ENCODE peak calls at places on chromosomes 2 and 18, in nine cellular contexts. One of them, this sample, is unnamed.

GRCh38 chr2:99431587-99432275 is 58.1 kb downstream of the REV1 start:
- DNase-seq in activated T-helper 1 cell treated with anti-CD3 and anti-CD28 coated beads, Interleukin-12 subunit alpha, Interleukin-12 subunit beta, Interleukin-2, Interleukin-4 antibody, amounts not matched to agents 30 ng/mL and 10 ng/mL and 1 ng/mL, durations not matched to agents 14 hours and 24 hours and 36 hours: no peak
- DNase-seq in retina: no peak
- DNase-seq in ELR: no peak
- DNase-seq in GM13977: no peak
- DNase-seq in activated CD4-positive, alpha-beta T cell treated with anti-CD3 and anti-CD28 coated beads for 48 hours: no peak
- DNase-seq in psoas muscle: no peak
- DNase-seq in tibial nerve: no peak
- DNase-seq in gastrocnemius medialis: no peak
- DNase-seq in this sample: no peak

GRCh38 chr2:127049927-127050802 is 56.8 kb downstream of the BIN1 start:
- DNase-seq in psoas muscle: peak; percentile 75
- DNase-seq in ELR: peak; percentile 61
- DNase-seq in tibial nerve: no peak
- DNase-seq in GM13977: peak; percentile 94
- DNase-seq in retina: peak; percentile 85
- DNase-seq in activated CD4-positive, alpha-beta T cell treated with anti-CD3 and anti-CD28 coated beads for 48 hours: peak; percentile 79
- DNase-seq in activated T-helper 1 cell treated with anti-CD3 and anti-CD28 coated beads, Interleukin-12 subunit alpha, Interleukin-12 subunit beta, Interleukin-2, Interleukin-4 antibody, amounts not matched to agents 30 ng/mL and 10 ng/mL and 1 ng/mL, durations not matched to agents 14 hours and 24 hours and 36 hours: peak; percentile 40
- DNase-seq in gastrocnemius medialis: peak; percentile 71
- DNase-seq in this sample: peak; percentile 16

GRCh38 chr2:88016948-88017779 is 817 bp upstream of the RNU2-63P start:
- DNase-seq in tibial nerve: no peak
- DNase-seq in psoas muscle: peak; percentile 21
- DNase-seq in activated CD4-positive, alpha-beta T cell treated with anti-CD3 and anti-CD28 coated beads for 48 hours: no peak
- DNase-seq in ELR: no peak
- DNase-seq in activated T-helper 1 cell treated with anti-CD3 and anti-CD28 coated beads, Interleukin-12 subunit alpha, Interleukin-12 subunit beta, Interleukin-2, Interleukin-4 antibody, amounts not matched to agents 30 ng/mL and 10 ng/mL and 1 ng/mL, durations not matched to agents 14 hours and 24 hours and 36 hours: no peak
- DNase-seq in GM13977: peak; percentile 65
- DNase-seq in retina: no peak
- DNase-seq in gastrocnemius medialis: no peak
- DNase-seq in this sample: peak; percentile 31

GRCh38 chr18:25799221-25799620 is 291.2 kb downstream of the SS18 start:
- DNase-seq in retina: no peak
- DNase-seq in GM13977: no peak
- DNase-seq in gastrocnemius medialis: no peak
- DNase-seq in psoas muscle: no peak
- DNase-seq in activated CD4-positive, alpha-beta T cell treated with anti-CD3 and anti-CD28 coated beads for 48 hours: no peak
- DNase-seq in tibial nerve: no peak
- DNase-seq in activated T-helper 1 cell treated with anti-CD3 and anti-CD28 coated beads, Interleukin-12 subunit alpha, Interleukin-12 subunit beta, Interleukin-2, Interleukin-4 antibody, amounts not matched to agents 30 ng/mL and 10 ng/mL and 1 ng/mL, durations not matched to agents 14 hours and 24 hours and 36 hours: no peak
- DNase-seq in ELR: no peak
- DNase-seq in this sample: no peak

GRCh38 chr2:129465045-129465444 is 514.4 kb upstream of the RAB6C start:
- DNase-seq in gastrocnemius medialis: no peak
- DNase-seq in GM13977: no peak
- DNase-seq in retina: no peak
- DNase-seq in tibial nerve: no peak
- DNase-seq in activated CD4-positive, alpha-beta T cell treated with anti-CD3 and anti-CD28 coated beads for 48 hours: no peak
- DNase-seq in activated T-helper 1 cell treated with anti-CD3 and anti-CD28 coated beads, Interleukin-12 subunit alpha, Interleukin-12 subunit beta, Interleukin-2, Interleukin-4 antibody, amounts not matched to agents 30 ng/mL and 10 ng/mL and 1 ng/mL, durations not matched to agents 14 hours and 24 hours and 36 hours: no peak
- DNase-seq in psoas muscle: no peak
- DNase-seq in ELR: no peak
- DNase-seq in this sample: no peak

GRCh38 chr2:107936427-107937359 is 49.6 kb upstream of the SLC5A7 start:
- DNase-seq in activated CD4-positive, alpha-beta T cell treated with anti-CD3 and anti-CD28 coated beads for 48 hours: peak; percentile 18
- DNase-seq in gastrocnemius medialis: no peak
- DNase-seq in psoas muscle: no peak
- DNase-seq in retina: no peak
- DNase-seq in activated T-helper 1 cell treated with anti-CD3 and anti-CD28 coated beads, Interleukin-12 subunit alpha, Interleukin-12 subunit beta, Interleukin-2, Interleukin-4 antibody, amounts not matched to agents 30 ng/mL and 10 ng/mL and 1 ng/mL, durations not matched to agents 14 hours and 24 hours and 36 hours: no peak
- DNase-seq in GM13977: no peak
- DNase-seq in tibial nerve: no peak
- DNase-seq in ELR: peak; percentile 33
- DNase-seq in this sample: peak; percentile 2

GRCh38 chr18:55739488-55739887 is 151.5 kb upstream of the TCF4 start:
- DNase-seq in psoas muscle: no peak
- DNase-seq in gastrocnemius medialis: no peak
- DNase-seq in ELR: no peak
- DNase-seq in retina: no peak
- DNase-seq in tibial nerve: no peak
- DNase-seq in activated CD4-positive, alpha-beta T cell treated with anti-CD3 and anti-CD28 coated beads for 48 hours: no peak
- DNase-seq in activated T-helper 1 cell treated with anti-CD3 and anti-CD28 coated beads, Interleukin-12 subunit alpha, Interleukin-12 subunit beta, Interleukin-2, Interleukin-4 antibody, amounts not matched to agents 30 ng/mL and 10 ng/mL and 1 ng/mL, durations not matched to agents 14 hours and 24 hours and 36 hours: no peak
- DNase-seq in GM13977: no peak
- DNase-seq in this sample: no peak

GRCh38 chr2:234339016-234339415 is 157.9 kb downstream of the ARL4C start:
- DNase-seq in gastrocnemius medialis: no peak
- DNase-seq in tibial nerve: no peak
- DNase-seq in psoas muscle: no peak
- DNase-seq in retina: no peak
- DNase-seq in ELR: no peak
- DNase-seq in GM13977: no peak
- DNase-seq in activated T-helper 1 cell treated with anti-CD3 and anti-CD28 coated beads, Interleukin-12 subunit alpha, Interleukin-12 subunit beta, Interleukin-2, Interleukin-4 antibody, amounts not matched to agents 30 ng/mL and 10 ng/mL and 1 ng/mL, durations not matched to agents 14 hours and 24 hours and 36 hours: no peak
- DNase-seq in activated CD4-positive, alpha-beta T cell treated with anti-CD3 and anti-CD28 coated beads for 48 hours: no peak
- DNase-seq in this sample: no peak

GRCh38 chr2:23519334-23519651 is 134.3 kb downstream of the KLHL29 start:
- DNase-seq in gastrocnemius medialis: peak; percentile 99
- DNase-seq in ELR: no peak
- DNase-seq in activated CD4-positive, alpha-beta T cell treated with anti-CD3 and anti-CD28 coated beads for 48 hours: no peak
- DNase-seq in retina: no peak
- DNase-seq in psoas muscle: peak; percentile 83
- DNase-seq in activated T-helper 1 cell treated with anti-CD3 and anti-CD28 coated beads, Interleukin-12 subunit alpha, Interleukin-12 subunit beta, Interleukin-2, Interleukin-4 antibody, amounts not matched to agents 30 ng/mL and 10 ng/mL and 1 ng/mL, durations not matched to agents 14 hours and 24 hours and 36 hours: no peak
- DNase-seq in tibial nerve: no peak
- DNase-seq in GM13977: no peak
- DNase-seq in this sample: no peak

GRCh38 chr2:152504618-152505017 is 169.6 kb downstream of the FMNL2 start:
- DNase-seq in tibial nerve: no peak
- DNase-seq in psoas muscle: no peak
- DNase-seq in activated T-helper 1 cell treated with anti-CD3 and anti-CD28 coated beads, Interleukin-12 subunit alpha, Interleukin-12 subunit beta, Interleukin-2, Interleukin-4 antibody, amounts not matched to agents 30 ng/mL and 10 ng/mL and 1 ng/mL, durations not matched to agents 14 hours and 24 hours and 36 hours: no peak
- DNase-seq in ELR: peak; percentile 91
- DNase-seq in GM13977: no peak
- DNase-seq in activated CD4-positive, alpha-beta T cell treated with anti-CD3 and anti-CD28 coated beads for 48 hours: no peak
- DNase-seq in retina: no peak
- DNase-seq in gastrocnemius medialis: no peak
- DNase-seq in this sample: no peak

GRCh38 chr2:46547223-46548102 is 68.1 kb downstream of the TMEM247 start:
- DNase-seq in activated T-helper 1 cell treated with anti-CD3 and anti-CD28 coated beads, Interleukin-12 subunit alpha, Interleukin-12 subunit beta, Interleukin-2, Interleukin-4 antibody, amounts not matched to agents 30 ng/mL and 10 ng/mL and 1 ng/mL, durations not matched to agents 14 hours and 24 hours and 36 hours: no peak
- DNase-seq in tibial nerve: no peak
- DNase-seq in gastrocnemius medialis: peak; percentile 83
- DNase-seq in psoas muscle: peak; percentile 56
- DNase-seq in activated CD4-positive, alpha-beta T cell treated with anti-CD3 and anti-CD28 coated beads for 48 hours: no peak
- DNase-seq in retina: no peak
- DNase-seq in GM13977: no peak
- DNase-seq in ELR: no peak
- DNase-seq in this sample: no peak

GRCh38 chr2:71592181-71592711 is 138.9 kb downstream of the DYSF start:
- DNase-seq in psoas muscle: no peak
- DNase-seq in gastrocnemius medialis: no peak
- DNase-seq in retina: no peak
- DNase-seq in activated CD4-positive, alpha-beta T cell treated with anti-CD3 and anti-CD28 coated beads for 48 hours: no peak
- DNase-seq in GM13977: no peak
- DNase-seq in tibial nerve: no peak
- DNase-seq in ELR: no peak
- DNase-seq in activated T-helper 1 cell treated with anti-CD3 and anti-CD28 coated beads, Interleukin-12 subunit alpha, Interleukin-12 subunit beta, Interleukin-2, Interleukin-4 antibody, amounts not matched to agents 30 ng/mL and 10 ng/mL and 1 ng/mL, durations not matched to agents 14 hours and 24 hours and 36 hours: no peak
- DNase-seq in this sample: no peak

GRCh38 chr2:162123806-162124758 is 28.0 kb downstream of the GCG start:
- DNase-seq in ELR: peak; percentile 78
- DNase-seq in tibial nerve: no peak
- DNase-seq in gastrocnemius medialis: no peak
- DNase-seq in retina: no peak
- DNase-seq in activated CD4-positive, alpha-beta T cell treated with anti-CD3 and anti-CD28 coated beads for 48 hours: no peak
- DNase-seq in GM13977: peak; percentile 56
- DNase-seq in psoas muscle: no peak
- DNase-seq in activated T-helper 1 cell treated with anti-CD3 and anti-CD28 coated beads, Interleukin-12 subunit alpha, Interleukin-12 subunit beta, Interleukin-2, Interleukin-4 antibody, amounts not matched to agents 30 ng/mL and 10 ng/mL and 1 ng/mL, durations not matched to agents 14 hours and 24 hours and 36 hours: no peak
- DNase-seq in this sample: peak; percentile 33

GRCh38 chr2:107303964-107304363 is 418.0 kb upstream of the ST6GAL2 start:
- DNase-seq in gastrocnemius medialis: no peak
- DNase-seq in retina: no peak
- DNase-seq in tibial nerve: no peak
- DNase-seq in GM13977: no peak
- DNase-seq in ELR: no peak
- DNase-seq in activated CD4-positive, alpha-beta T cell treated with anti-CD3 and anti-CD28 coated beads for 48 hours: no peak
- DNase-seq in psoas muscle: no peak
- DNase-seq in activated T-helper 1 cell treated with anti-CD3 and anti-CD28 coated beads, Interleukin-12 subunit alpha, Interleukin-12 subunit beta, Interleukin-2, Interleukin-4 antibody, amounts not matched to agents 30 ng/mL and 10 ng/mL and 1 ng/mL, durations not matched to agents 14 hours and 24 hours and 36 hours: no peak
- DNase-seq in this sample: no peak

GRCh38 chr2:20465716-20466391 is 19.0 kb downstream of the RHOB start:
- DNase-seq in gastrocnemius medialis: peak; percentile 2
- DNase-seq in psoas muscle: no peak
- DNase-seq in activated CD4-positive, alpha-beta T cell treated with anti-CD3 and anti-CD28 coated beads for 48 hours: no peak
- DNase-seq in ELR: no peak
- DNase-seq in activated T-helper 1 cell treated with anti-CD3 and anti-CD28 coated beads, Interleukin-12 subunit alpha, Interleukin-12 subunit beta, Interleukin-2, Interleukin-4 antibody, amounts not matched to agents 30 ng/mL and 10 ng/mL and 1 ng/mL, durations not matched to agents 14 hours and 24 hours and 36 hours: no peak
- DNase-seq in retina: no peak
- DNase-seq in GM13977: no peak
- DNase-seq in tibial nerve: no peak
- DNase-seq in this sample: peak; percentile 74

GRCh38 chr2:9002637-9003365 is 683 bp downstream of the MBOAT2 start:
- DNase-seq in activated T-helper 1 cell treated with anti-CD3 and anti-CD28 coated beads, Interleukin-12 subunit alpha, Interleukin-12 subunit beta, Interleukin-2, Interleukin-4 antibody, amounts not matched to agents 30 ng/mL and 10 ng/mL and 1 ng/mL, durations not matched to agents 14 hours and 24 hours and 36 hours: no peak
- DNase-seq in GM13977: peak; percentile 21
- DNase-seq in psoas muscle: peak; percentile 16
- DNase-seq in tibial nerve: no peak
- DNase-seq in retina: peak; percentile 75
- DNase-seq in activated CD4-positive, alpha-beta T cell treated with anti-CD3 and anti-CD28 coated beads for 48 hours: peak; percentile 5
- DNase-seq in ELR: peak; percentile 36
- DNase-seq in gastrocnemius medialis: no peak
- DNase-seq in this sample: no peak

GRCh38 chr2:229780856-229781773 is 66.8 kb upstream of the DNER start:
- DNase-seq in activated T-helper 1 cell treated with anti-CD3 and anti-CD28 coated beads, Interleukin-12 subunit alpha, Interleukin-12 subunit beta, Interleukin-2, Interleukin-4 antibody, amounts not matched to agents 30 ng/mL and 10 ng/mL and 1 ng/mL, durations not matched to agents 14 hours and 24 hours and 36 hours: no peak
- DNase-seq in activated CD4-positive, alpha-beta T cell treated with anti-CD3 and anti-CD28 coated beads for 48 hours: no peak
- DNase-seq in psoas muscle: no peak
- DNase-seq in GM13977: peak; percentile 30
- DNase-seq in ELR: peak; percentile 66
- DNase-seq in retina: peak; percentile 51
- DNase-seq in gastrocnemius medialis: no peak
- DNase-seq in tibial nerve: no peak
- DNase-seq in this sample: peak; percentile 27

GRCh38 chr2:237190958-237191692 is 105.4 kb downstream of the COPS8 start:
- DNase-seq in retina: no peak
- DNase-seq in activated CD4-positive, alpha-beta T cell treated with anti-CD3 and anti-CD28 coated beads for 48 hours: no peak
- DNase-seq in psoas muscle: no peak
- DNase-seq in ELR: no peak
- DNase-seq in tibial nerve: no peak
- DNase-seq in activated T-helper 1 cell treated with anti-CD3 and anti-CD28 coated beads, Interleukin-12 subunit alpha, Interleukin-12 subunit beta, Interleukin-2, Interleukin-4 antibody, amounts not matched to agents 30 ng/mL and 10 ng/mL and 1 ng/mL, durations not matched to agents 14 hours and 24 hours and 36 hours: no peak
- DNase-seq in gastrocnemius medialis: no peak
- DNase-seq in GM13977: no peak
- DNase-seq in this sample: no peak

GRCh38 chr18:52615321-52615720 is 275.3 kb downstream of the DCC start:
- DNase-seq in tibial nerve: no peak
- DNase-seq in GM13977: no peak
- DNase-seq in gastrocnemius medialis: no peak
- DNase-seq in activated T-helper 1 cell treated with anti-CD3 and anti-CD28 coated beads, Interleukin-12 subunit alpha, Interleukin-12 subunit beta, Interleukin-2, Interleukin-4 antibody, amounts not matched to agents 30 ng/mL and 10 ng/mL and 1 ng/mL, durations not matched to agents 14 hours and 24 hours and 36 hours: no peak
- DNase-seq in ELR: no peak
- DNase-seq in psoas muscle: no peak
- DNase-seq in activated CD4-positive, alpha-beta T cell treated with anti-CD3 and anti-CD28 coated beads for 48 hours: no peak
- DNase-seq in retina: no peak
- DNase-seq in this sample: no peak

GRCh38 chr2:233358335-233358734 is 4.0 kb downstream of the DGKD start:
- DNase-seq in gastrocnemius medialis: no peak
- DNase-seq in psoas muscle: no peak
- DNase-seq in retina: no peak
- DNase-seq in GM13977: peak; percentile 33
- DNase-seq in activated T-helper 1 cell treated with anti-CD3 and anti-CD28 coated beads, Interleukin-12 subunit alpha, Interleukin-12 subunit beta, Interleukin-2, Interleukin-4 antibody, amounts not matched to agents 30 ng/mL and 10 ng/mL and 1 ng/mL, durations not matched to agents 14 hours and 24 hours and 36 hours: no peak
- DNase-seq in tibial nerve: no peak
- DNase-seq in ELR: no peak
- DNase-seq in activated CD4-positive, alpha-beta T cell treated with anti-CD3 and anti-CD28 coated beads for 48 hours: no peak
- DNase-seq in this sample: no peak

GRCh38 chr2:129862668-129863067 is 116.8 kb upstream of the RAB6C start:
- DNase-seq in retina: no peak
- DNase-seq in tibial nerve: no peak
- DNase-seq in activated T-helper 1 cell treated with anti-CD3 and anti-CD28 coated beads, Interleukin-12 subunit alpha, Interleukin-12 subunit beta, Interleukin-2, Interleukin-4 antibody, amounts not matched to agents 30 ng/mL and 10 ng/mL and 1 ng/mL, durations not matched to agents 14 hours and 24 hours and 36 hours: no peak
- DNase-seq in psoas muscle: no peak
- DNase-seq in GM13977: no peak
- DNase-seq in activated CD4-positive, alpha-beta T cell treated with anti-CD3 and anti-CD28 coated beads for 48 hours: no peak
- DNase-seq in ELR: no peak
- DNase-seq in gastrocnemius medialis: no peak
- DNase-seq in this sample: no peak

GRCh38 chr18:64807560-64807959 is 658.7 kb upstream of the LINC00305 start:
- DNase-seq in psoas muscle: no peak
- DNase-seq in retina: peak; percentile 4
- DNase-seq in GM13977: no peak
- DNase-seq in activated T-helper 1 cell treated with anti-CD3 and anti-CD28 coated beads, Interleukin-12 subunit alpha, Interleukin-12 subunit beta, Interleukin-2, Interleukin-4 antibody, amounts not matched to agents 30 ng/mL and 10 ng/mL and 1 ng/mL, durations not matched to agents 14 hours and 24 hours and 36 hours: no peak
- DNase-seq in ELR: no peak
- DNase-seq in gastrocnemius medialis: no peak
- DNase-seq in tibial nerve: no peak
- DNase-seq in activated CD4-positive, alpha-beta T cell treated with anti-CD3 and anti-CD28 coated beads for 48 hours: no peak
- DNase-seq in this sample: no peak

GRCh38 chr2:2328847-2329246 is 2.2 kb downstream of the MYT1L start:
- DNase-seq in activated CD4-positive, alpha-beta T cell treated with anti-CD3 and anti-CD28 coated beads for 48 hours: peak; percentile 7
- DNase-seq in retina: peak; percentile 40
- DNase-seq in activated T-helper 1 cell treated with anti-CD3 and anti-CD28 coated beads, Interleukin-12 subunit alpha, Interleukin-12 subunit beta, Interleukin-2, Interleukin-4 antibody, amounts not matched to agents 30 ng/mL and 10 ng/mL and 1 ng/mL, durations not matched to agents 14 hours and 24 hours and 36 hours: no peak
- DNase-seq in gastrocnemius medialis: no peak
- DNase-seq in GM13977: peak; percentile 7
- DNase-seq in ELR: no peak
- DNase-seq in tibial nerve: no peak
- DNase-seq in psoas muscle: no peak
- DNase-seq in this sample: no peak

GRCh38 chr2:2787301-2787907 is 456.3 kb upstream of the MYT1L start:
- DNase-seq in GM13977: no peak
- DNase-seq in psoas muscle: no peak
- DNase-seq in retina: no peak
- DNase-seq in activated CD4-positive, alpha-beta T cell treated with anti-CD3 and anti-CD28 coated beads for 48 hours: no peak
- DNase-seq in ELR: no peak
- DNase-seq in gastrocnemius medialis: no peak
- DNase-seq in activated T-helper 1 cell treated with anti-CD3 and anti-CD28 coated beads, Interleukin-12 subunit alpha, Interleukin-12 subunit beta, Interleukin-2, Interleukin-4 antibody, amounts not matched to agents 30 ng/mL and 10 ng/mL and 1 ng/mL, durations not matched to agents 14 hours and 24 hours and 36 hours: no peak
- DNase-seq in tibial nerve: no peak
- DNase-seq in this sample: peak; percentile 48

GRCh38 chr2:108587621-108588020 is 53.4 kb downstream of the LIMS1 start:
- DNase-seq in psoas muscle: peak; percentile 44
- DNase-seq in GM13977: no peak
- DNase-seq in gastrocnemius medialis: peak; percentile 76
- DNase-seq in activated T-helper 1 cell treated with anti-CD3 and anti-CD28 coated beads, Interleukin-12 subunit alpha, Interleukin-12 subunit beta, Interleukin-2, Interleukin-4 antibody, amounts not matched to agents 30 ng/mL and 10 ng/mL and 1 ng/mL, durations not matched to agents 14 hours and 24 hours and 36 hours: no peak
- DNase-seq in retina: no peak
- DNase-seq in tibial nerve: no peak
- DNase-seq in activated CD4-positive, alpha-beta T cell treated with anti-CD3 and anti-CD28 coated beads for 48 hours: no peak
- DNase-seq in ELR: peak; percentile 80
- DNase-seq in this sample: no peak

This sample was measured in NCI-H2029.